ENCODE peak calls at places on chromosome 14, in four cellular contexts. C is EH; E is activated CD4-positive, alpha-beta T cell treated with anti-CD3 and anti-CD28 coated beads for 36 hours; N is NCI-H1105. R is an unnamed sample.

GRCh38 chr14:75720828-75721227 is 59.8 kb downstream of the TTLL5 start:
- DNase-seq in E (no peak), N (no peak), C (peak), R (no peak)

GRCh38 chr14:99481745-99482099 is 513 bp downstream of the CCNK start:
- DNase-seq in E (peak), N (no peak), C (peak), R (peak)

GRCh38 chr14:54778618-54779017 is 124.0 kb downstream of the GCH1 start:
- DNase-seq in E (no peak), N (no peak), C (no peak), R (no peak)

GRCh38 chr14:54366726-54367707 is 29.8 kb upstream of the CDKN3 start:
- DNase-seq in E (peak), C (peak), N (peak), R (peak)

GRCh38 chr14:42095155-42095554 is 488.5 kb downstream of the LRFN5 start:
- DNase-seq in E (no peak), C (no peak), N (no peak), R (no peak)

GRCh38 chr14:104689620-104690265 is 325 bp downstream of the INF2 start:
- DNase-seq in N (no peak), E (peak), C (peak), R (peak)

GRCh38 chr14:100872241-100872640 is 31.3 kb downstream of the RTL1 start:
- DNase-seq in E (peak), N (no peak), C (peak), R (no peak)

GRCh38 chr14:57692671-57693070 is 173.2 kb downstream of the SLC35F4 start:
- DNase-seq in C (peak), N (no peak), E (no peak), R (peak)

GRCh38 chr14:63727231-63727735 is 582 bp downstream of the SGPP1 start:
- DNase-seq in C (peak), N (no peak), E (peak), R (peak)

GRCh38 chr14:25108959-25109358 is 59.0 kb upstream of the STXBP6 start:
- DNase-seq in N (peak), C (peak), E (no peak), R (peak)

GRCh38 chr14:38828183-38828877 is 274.7 kb downstream of the SEC23A start:
- DNase-seq in E (no peak), N (no peak), C (no peak), R (no peak)

GRCh38 chr14:26389646-26390508 is 208.0 kb downstream of the NOVA1 start:
- DNase-seq in E (no peak), N (no peak), C (no peak), R (no peak)

GRCh38 chr14:89190779-89191513 is 226.1 kb downstream of the FOXN3 start:
- DNase-seq in N (peak), C (peak), E (no peak), R (peak)

GRCh38 chr14:68983210-68983609 is 4.1 kb upstream of the ACTN1 start:
- DNase-seq in E (no peak), N (no peak), C (peak), R (no peak)

GRCh38 chr14:105375635-105376057 is 22.7 kb upstream of the TEX22 start:
- DNase-seq in C (peak), E (peak), N (no peak), R (peak)

GRCh38 chr14:72401632-72402428 is 469.6 kb downstream of the RGS6 start:
- DNase-seq in C (peak), E (peak), N (no peak), R (no peak)

GRCh38 chr14:59306775-59307174 is 118.3 kb downstream of the DAAM1 start:
- DNase-seq in E (no peak), C (peak), N (no peak), R (no peak)

GRCh38 chr14:63544641-63545234 is 1.6 kb upstream of the PPP2R5E start:
- DNase-seq in E (no peak), C (peak), N (no peak), R (peak)

GRCh38 chr14:48805315-48805714 is 780.9 kb downstream of the RPS29 start:
- DNase-seq in N (no peak), C (no peak), E (no peak), R (peak)

GRCh38 chr14:88841741-88842140 is 17.3 kb downstream of the TTC8 start:
- DNase-seq in C (peak), E (no peak), N (no peak), R (no peak)

GRCh38 chr14:41377926-41378325 is 228.8 kb upstream of the LRFN5 start:
- DNase-seq in C (no peak), E (no peak), N (no peak), R (no peak)

GRCh38 chr14:94100847-94101246 is 9.7 kb upstream of the IFI27 start:
- DNase-seq in N (no peak), C (peak), E (no peak), R (no peak)

GRCh38 chr14:100587763-100588411 is 670 bp upstream of the BEGAIN start:
- DNase-seq in E (no peak), N (no peak), C (no peak), R (peak)

GRCh38 chr14:54395716-54396115 is 1.1 kb upstream of the CDKN3 start:
- DNase-seq in E (no peak), C (peak), N (no peak), R (no peak)

GRCh38 chr14:94543450-94544123 is 17.7 kb upstream of the SERPINA4 start:
- DNase-seq in N (no peak), E (no peak), C (no peak), R (no peak)

GRCh38 chr14:65251213-65251612 is 148.9 kb upstream of the MAX start:
- DNase-seq in E (no peak), N (no peak), C (peak), R (no peak)

GRCh38 chr14:90726656-90727055 is 89.6 kb downstream of the TTC7B start:
- DNase-seq in C (peak), E (no peak), N (no peak), R (peak)

GRCh38 chr14:56304456-56304855 is 186.2 kb downstream of the PELI2 start:
- DNase-seq in E (no peak), N (no peak), C (peak), R (no peak)

GRCh38 chr14:104678346-104678745 is 11.1 kb upstream of the INF2 start:
- DNase-seq in E (no peak), N (no peak), C (peak), R (peak)

GRCh38 chr14:65001758-65002157 is 15.1 kb downstream of the FNTB start:
- DNase-seq in N (no peak), C (no peak), E (no peak), R (no peak)

GRCh38 chr14:98494582-98494981 is 777.4 kb downstream of the BCL11B start:
- DNase-seq in E (peak), C (no peak), N (no peak), R (no peak)

GRCh38 chr14:74612346-74613021 is 447 bp upstream of the LTBP2 start:
- DNase-seq in N (no peak), C (peak), E (peak), R (peak)

GRCh38 chr14:64848239-64848638 is 31.5 kb downstream of the SPTB start:
- DNase-seq in E (no peak), N (no peak), C (no peak), R (peak)

GRCh38 chr14:71203306-71203705 is 296.0 kb downstream of the PCNX1 start:
- DNase-seq in N (no peak), C (peak), E (no peak), R (no peak)

GRCh38 chr14:90599748-90600507 is 203.1 kb downstream of the CALM1 start:
- DNase-seq in C (peak), E (no peak), N (no peak), R (peak)

GRCh38 chr14:61238611-61239010 is 42.5 kb downstream of the TMEM30B start:
- DNase-seq in N (no peak), C (no peak), E (no peak), R (no peak)

GRCh38 chr14:21868442-21869046 is 194.9 kb upstream of the OR4E1 start:
- DNase-seq in C (no peak), N (peak), E (peak), R (peak)

GRCh38 chr14:66011855-66012254 is 474.3 kb upstream of the CCDC196 start:
- DNase-seq in E (no peak), C (no peak), N (no peak), R (no peak)

GRCh38 chr14:90446405-90446804 is 49.6 kb downstream of the CALM1 start:
- DNase-seq in C (no peak), N (no peak), E (no peak), R (no peak)

GRCh38 chr14:94173885-94174621 is at the start of gene PPP4R4:
- DNase-seq in N (peak), E (peak), C (peak), R (peak)

R was measured in NCI-H69.